ENCODE peak calls at places on chromosomes 16 and 17, in six cellular contexts. One of them, this sample, is unnamed.

GRCh38 chr17:31413871-31414589 is 22.6 kb downstream of the RAB11FIP4 start:
- DNase-seq in activated CD8-positive, alpha-beta memory T cell treated with anti-CD3 and anti-CD28 coated beads for 24 hours: no peak
- DNase-seq in right lobe of liver: no peak
- DNase-seq in activated CD4-positive, CD25-positive, alpha-beta regulatory T cell: no peak
- DNase-seq in mucosa of descending colon: peak
- DNase-seq in stimulated activated naive B cell treated with anti-CD40 and anti-IgM and Interleukin-4, amounts not matched to agents 10 μg/mL and 1 μg/mL and 100 μg/mL, for 72 hours: no peak
- DNase-seq in this sample: peak

GRCh38 chr17:76152580-76152979 is 11.5 kb upstream of the FOXJ1 start:
- DNase-seq in activated CD8-positive, alpha-beta memory T cell treated with anti-CD3 and anti-CD28 coated beads for 24 hours: peak
- DNase-seq in right lobe of liver: no peak
- DNase-seq in activated CD4-positive, CD25-positive, alpha-beta regulatory T cell: no peak
- DNase-seq in mucosa of descending colon: no peak
- DNase-seq in stimulated activated naive B cell treated with anti-CD40 and anti-IgM and Interleukin-4, amounts not matched to agents 10 μg/mL and 1 μg/mL and 100 μg/mL, for 72 hours: no peak
- DNase-seq in this sample: no peak

GRCh38 chr16:12573730-12574383 is 229.8 kb downstream of the CPPED1 start:
- DNase-seq in activated CD8-positive, alpha-beta memory T cell treated with anti-CD3 and anti-CD28 coated beads for 24 hours: peak
- DNase-seq in right lobe of liver: peak
- DNase-seq in activated CD4-positive, CD25-positive, alpha-beta regulatory T cell: peak
- DNase-seq in mucosa of descending colon: no peak
- DNase-seq in stimulated activated naive B cell treated with anti-CD40 and anti-IgM and Interleukin-4, amounts not matched to agents 10 μg/mL and 1 μg/mL and 100 μg/mL, for 72 hours: no peak
- DNase-seq in this sample: peak

GRCh38 chr16:77213542-77214108 is 14.4 kb downstream of the SYCE1L start:
- DNase-seq in activated CD8-positive, alpha-beta memory T cell treated with anti-CD3 and anti-CD28 coated beads for 24 hours: no peak
- DNase-seq in right lobe of liver: no peak
- DNase-seq in activated CD4-positive, CD25-positive, alpha-beta regulatory T cell: no peak
- DNase-seq in mucosa of descending colon: no peak
- DNase-seq in stimulated activated naive B cell treated with anti-CD40 and anti-IgM and Interleukin-4, amounts not matched to agents 10 μg/mL and 1 μg/mL and 100 μg/mL, for 72 hours: no peak
- DNase-seq in this sample: no peak

GRCh38 chr17:48618366-48618896 is 3.3 kb upstream of the HOXB8 start:
- DNase-seq in activated CD8-positive, alpha-beta memory T cell treated with anti-CD3 and anti-CD28 coated beads for 24 hours: peak
- DNase-seq in right lobe of liver: peak
- DNase-seq in activated CD4-positive, CD25-positive, alpha-beta regulatory T cell: peak
- DNase-seq in mucosa of descending colon: peak
- DNase-seq in stimulated activated naive B cell treated with anti-CD40 and anti-IgM and Interleukin-4, amounts not matched to agents 10 μg/mL and 1 μg/mL and 100 μg/mL, for 72 hours: peak
- DNase-seq in this sample: peak

GRCh38 chr17:56779306-56779705 is 54.4 kb downstream of the C17orf67 start:
- DNase-seq in activated CD8-positive, alpha-beta memory T cell treated with anti-CD3 and anti-CD28 coated beads for 24 hours: no peak
- DNase-seq in right lobe of liver: no peak
- DNase-seq in activated CD4-positive, CD25-positive, alpha-beta regulatory T cell: no peak
- DNase-seq in mucosa of descending colon: no peak
- DNase-seq in stimulated activated naive B cell treated with anti-CD40 and anti-IgM and Interleukin-4, amounts not matched to agents 10 μg/mL and 1 μg/mL and 100 μg/mL, for 72 hours: no peak
- DNase-seq in this sample: no peak

GRCh38 chr17:62597920-62598319 is 29.6 kb upstream of the MRC2 start:
- DNase-seq in activated CD8-positive, alpha-beta memory T cell treated with anti-CD3 and anti-CD28 coated beads for 24 hours: no peak
- DNase-seq in right lobe of liver: peak
- DNase-seq in activated CD4-positive, CD25-positive, alpha-beta regulatory T cell: no peak
- DNase-seq in mucosa of descending colon: no peak
- DNase-seq in stimulated activated naive B cell treated with anti-CD40 and anti-IgM and Interleukin-4, amounts not matched to agents 10 μg/mL and 1 μg/mL and 100 μg/mL, for 72 hours: no peak
- DNase-seq in this sample: no peak

GRCh38 chr17:65131946-65132345 is 5.2 kb upstream of the RGS9 start:
- DNase-seq in activated CD8-positive, alpha-beta memory T cell treated with anti-CD3 and anti-CD28 coated beads for 24 hours: no peak
- DNase-seq in right lobe of liver: peak
- DNase-seq in activated CD4-positive, CD25-positive, alpha-beta regulatory T cell: no peak
- DNase-seq in mucosa of descending colon: no peak
- DNase-seq in stimulated activated naive B cell treated with anti-CD40 and anti-IgM and Interleukin-4, amounts not matched to agents 10 μg/mL and 1 μg/mL and 100 μg/mL, for 72 hours: no peak
- DNase-seq in this sample: no peak

GRCh38 chr17:65542067-65542466 is 19.4 kb downstream of the AXIN2 start:
- DNase-seq in activated CD8-positive, alpha-beta memory T cell treated with anti-CD3 and anti-CD28 coated beads for 24 hours: no peak
- DNase-seq in right lobe of liver: no peak
- DNase-seq in activated CD4-positive, CD25-positive, alpha-beta regulatory T cell: no peak
- DNase-seq in mucosa of descending colon: no peak
- DNase-seq in stimulated activated naive B cell treated with anti-CD40 and anti-IgM and Interleukin-4, amounts not matched to agents 10 μg/mL and 1 μg/mL and 100 μg/mL, for 72 hours: no peak
- DNase-seq in this sample: no peak

GRCh38 chr16:583815-584591 is 5.9 kb upstream of the RAB40C start:
- DNase-seq in activated CD8-positive, alpha-beta memory T cell treated with anti-CD3 and anti-CD28 coated beads for 24 hours: no peak
- DNase-seq in right lobe of liver: no peak
- DNase-seq in activated CD4-positive, CD25-positive, alpha-beta regulatory T cell: no peak
- DNase-seq in mucosa of descending colon: no peak
- DNase-seq in stimulated activated naive B cell treated with anti-CD40 and anti-IgM and Interleukin-4, amounts not matched to agents 10 μg/mL and 1 μg/mL and 100 μg/mL, for 72 hours: no peak
- DNase-seq in this sample: peak

GRCh38 chr17:60168654-60169053 is 18.9 kb downstream of the CA4 start:
- DNase-seq in activated CD8-positive, alpha-beta memory T cell treated with anti-CD3 and anti-CD28 coated beads for 24 hours: no peak
- DNase-seq in right lobe of liver: peak
- DNase-seq in activated CD4-positive, CD25-positive, alpha-beta regulatory T cell: no peak
- DNase-seq in mucosa of descending colon: no peak
- DNase-seq in stimulated activated naive B cell treated with anti-CD40 and anti-IgM and Interleukin-4, amounts not matched to agents 10 μg/mL and 1 μg/mL and 100 μg/mL, for 72 hours: no peak
- DNase-seq in this sample: no peak

GRCh38 chr16:87653234-87653633 is 50.9 kb downstream of the JPH3 start:
- DNase-seq in activated CD8-positive, alpha-beta memory T cell treated with anti-CD3 and anti-CD28 coated beads for 24 hours: no peak
- DNase-seq in right lobe of liver: no peak
- DNase-seq in activated CD4-positive, CD25-positive, alpha-beta regulatory T cell: no peak
- DNase-seq in mucosa of descending colon: no peak
- DNase-seq in stimulated activated naive B cell treated with anti-CD40 and anti-IgM and Interleukin-4, amounts not matched to agents 10 μg/mL and 1 μg/mL and 100 μg/mL, for 72 hours: no peak
- DNase-seq in this sample: no peak

GRCh38 chr17:75113798-75114551 is 4.2 kb downstream of the ARMC7 start:
- DNase-seq in activated CD8-positive, alpha-beta memory T cell treated with anti-CD3 and anti-CD28 coated beads for 24 hours: peak
- DNase-seq in right lobe of liver: peak
- DNase-seq in activated CD4-positive, CD25-positive, alpha-beta regulatory T cell: peak
- DNase-seq in mucosa of descending colon: peak
- DNase-seq in stimulated activated naive B cell treated with anti-CD40 and anti-IgM and Interleukin-4, amounts not matched to agents 10 μg/mL and 1 μg/mL and 100 μg/mL, for 72 hours: peak
- DNase-seq in this sample: peak

GRCh38 chr17:80637286-80637703 is 92.7 kb downstream of the RPTOR start:
- DNase-seq in activated CD8-positive, alpha-beta memory T cell treated with anti-CD3 and anti-CD28 coated beads for 24 hours: no peak
- DNase-seq in right lobe of liver: no peak
- DNase-seq in activated CD4-positive, CD25-positive, alpha-beta regulatory T cell: no peak
- DNase-seq in mucosa of descending colon: no peak
- DNase-seq in stimulated activated naive B cell treated with anti-CD40 and anti-IgM and Interleukin-4, amounts not matched to agents 10 μg/mL and 1 μg/mL and 100 μg/mL, for 72 hours: no peak
- DNase-seq in this sample: no peak

GRCh38 chr17:77566151-77566550 is 392.4 kb upstream of the TNRC6C start:
- DNase-seq in activated CD8-positive, alpha-beta memory T cell treated with anti-CD3 and anti-CD28 coated beads for 24 hours: no peak
- DNase-seq in right lobe of liver: no peak
- DNase-seq in activated CD4-positive, CD25-positive, alpha-beta regulatory T cell: no peak
- DNase-seq in mucosa of descending colon: no peak
- DNase-seq in stimulated activated naive B cell treated with anti-CD40 and anti-IgM and Interleukin-4, amounts not matched to agents 10 μg/mL and 1 μg/mL and 100 μg/mL, for 72 hours: no peak
- DNase-seq in this sample: no peak

GRCh38 chr17:44200478-44201155 is 933 bp upstream of the ATXN7L3 start:
- DNase-seq in activated CD8-positive, alpha-beta memory T cell treated with anti-CD3 and anti-CD28 coated beads for 24 hours: no peak
- DNase-seq in right lobe of liver: no peak
- DNase-seq in activated CD4-positive, CD25-positive, alpha-beta regulatory T cell: no peak
- DNase-seq in mucosa of descending colon: no peak
- DNase-seq in stimulated activated naive B cell treated with anti-CD40 and anti-IgM and Interleukin-4, amounts not matched to agents 10 μg/mL and 1 μg/mL and 100 μg/mL, for 72 hours: no peak
- DNase-seq in this sample: no peak

GRCh38 chr16:88651276-88651988 is 579 bp upstream of the CYBA start:
- DNase-seq in activated CD8-positive, alpha-beta memory T cell treated with anti-CD3 and anti-CD28 coated beads for 24 hours: peak
- DNase-seq in right lobe of liver: peak
- DNase-seq in activated CD4-positive, CD25-positive, alpha-beta regulatory T cell: peak
- DNase-seq in mucosa of descending colon: peak
- DNase-seq in stimulated activated naive B cell treated with anti-CD40 and anti-IgM and Interleukin-4, amounts not matched to agents 10 μg/mL and 1 μg/mL and 100 μg/mL, for 72 hours: peak
- DNase-seq in this sample: no peak

GRCh38 chr16:14486520-14487303 is 143.3 kb downstream of the PARN start:
- DNase-seq in activated CD8-positive, alpha-beta memory T cell treated with anti-CD3 and anti-CD28 coated beads for 24 hours: no peak
- DNase-seq in right lobe of liver: peak
- DNase-seq in activated CD4-positive, CD25-positive, alpha-beta regulatory T cell: no peak
- DNase-seq in mucosa of descending colon: no peak
- DNase-seq in stimulated activated naive B cell treated with anti-CD40 and anti-IgM and Interleukin-4, amounts not matched to agents 10 μg/mL and 1 μg/mL and 100 μg/mL, for 72 hours: no peak
- DNase-seq in this sample: peak

GRCh38 chr17:79800325-79801155 is 3.7 kb upstream of the CBX8 start:
- DNase-seq in activated CD8-positive, alpha-beta memory T cell treated with anti-CD3 and anti-CD28 coated beads for 24 hours: no peak
- DNase-seq in right lobe of liver: no peak
- DNase-seq in activated CD4-positive, CD25-positive, alpha-beta regulatory T cell: no peak
- DNase-seq in mucosa of descending colon: no peak
- DNase-seq in stimulated activated naive B cell treated with anti-CD40 and anti-IgM and Interleukin-4, amounts not matched to agents 10 μg/mL and 1 μg/mL and 100 μg/mL, for 72 hours: no peak
- DNase-seq in this sample: no peak

GRCh38 chr16:7509919-7510705 is 177.5 kb downstream of the RBFOX1 start:
- DNase-seq in activated CD8-positive, alpha-beta memory T cell treated with anti-CD3 and anti-CD28 coated beads for 24 hours: no peak
- DNase-seq in right lobe of liver: no peak
- DNase-seq in activated CD4-positive, CD25-positive, alpha-beta regulatory T cell: no peak
- DNase-seq in mucosa of descending colon: no peak
- DNase-seq in stimulated activated naive B cell treated with anti-CD40 and anti-IgM and Interleukin-4, amounts not matched to agents 10 μg/mL and 1 μg/mL and 100 μg/mL, for 72 hours: no peak
- DNase-seq in this sample: no peak

GRCh38 chr16:84367750-84368320 is 503 bp upstream of the ATP2C2 start:
- DNase-seq in activated CD8-positive, alpha-beta memory T cell treated with anti-CD3 and anti-CD28 coated beads for 24 hours: no peak
- DNase-seq in right lobe of liver: no peak
- DNase-seq in activated CD4-positive, CD25-positive, alpha-beta regulatory T cell: no peak
- DNase-seq in mucosa of descending colon: peak
- DNase-seq in stimulated activated naive B cell treated with anti-CD40 and anti-IgM and Interleukin-4, amounts not matched to agents 10 μg/mL and 1 μg/mL and 100 μg/mL, for 72 hours: no peak
- DNase-seq in this sample: no peak

GRCh38 chr17:42182927-42183734 is 2.1 kb downstream of the HCRT start:
- DNase-seq in activated CD8-positive, alpha-beta memory T cell treated with anti-CD3 and anti-CD28 coated beads for 24 hours: no peak
- DNase-seq in right lobe of liver: no peak
- DNase-seq in activated CD4-positive, CD25-positive, alpha-beta regulatory T cell: no peak
- DNase-seq in mucosa of descending colon: no peak
- DNase-seq in stimulated activated naive B cell treated with anti-CD40 and anti-IgM and Interleukin-4, amounts not matched to agents 10 μg/mL and 1 μg/mL and 100 μg/mL, for 72 hours: no peak
- DNase-seq in this sample: no peak

GRCh38 chr17:81558941-81559806 is 7.0 kb upstream of the FAAP100 start:
- DNase-seq in activated CD8-positive, alpha-beta memory T cell treated with anti-CD3 and anti-CD28 coated beads for 24 hours: no peak
- DNase-seq in right lobe of liver: no peak
- DNase-seq in activated CD4-positive, CD25-positive, alpha-beta regulatory T cell: no peak
- DNase-seq in mucosa of descending colon: no peak
- DNase-seq in stimulated activated naive B cell treated with anti-CD40 and anti-IgM and Interleukin-4, amounts not matched to agents 10 μg/mL and 1 μg/mL and 100 μg/mL, for 72 hours: no peak
- DNase-seq in this sample: no peak

GRCh38 chr16:80300876-80301275 is 239.9 kb upstream of the DYNLRB2 start:
- DNase-seq in activated CD8-positive, alpha-beta memory T cell treated with anti-CD3 and anti-CD28 coated beads for 24 hours: no peak
- DNase-seq in right lobe of liver: no peak
- DNase-seq in activated CD4-positive, CD25-positive, alpha-beta regulatory T cell: no peak
- DNase-seq in mucosa of descending colon: no peak
- DNase-seq in stimulated activated naive B cell treated with anti-CD40 and anti-IgM and Interleukin-4, amounts not matched to agents 10 μg/mL and 1 μg/mL and 100 μg/mL, for 72 hours: no peak
- DNase-seq in this sample: no peak

GRCh38 chr17:20189322-20189721 is 180.2 kb downstream of the SPECC1 start:
- DNase-seq in activated CD8-positive, alpha-beta memory T cell treated with anti-CD3 and anti-CD28 coated beads for 24 hours: no peak
- DNase-seq in right lobe of liver: no peak
- DNase-seq in activated CD4-positive, CD25-positive, alpha-beta regulatory T cell: no peak
- DNase-seq in mucosa of descending colon: no peak
- DNase-seq in stimulated activated naive B cell treated with anti-CD40 and anti-IgM and Interleukin-4, amounts not matched to agents 10 μg/mL and 1 μg/mL and 100 μg/mL, for 72 hours: no peak
- DNase-seq in this sample: peak

GRCh38 chr17:8384801-8385335 is 1.9 kb upstream of the RPL26 start:
- DNase-seq in activated CD8-positive, alpha-beta memory T cell treated with anti-CD3 and anti-CD28 coated beads for 24 hours: no peak
- DNase-seq in right lobe of liver: no peak
- DNase-seq in activated CD4-positive, CD25-positive, alpha-beta regulatory T cell: no peak
- DNase-seq in mucosa of descending colon: no peak
- DNase-seq in stimulated activated naive B cell treated with anti-CD40 and anti-IgM and Interleukin-4, amounts not matched to agents 10 μg/mL and 1 μg/mL and 100 μg/mL, for 72 hours: no peak
- DNase-seq in this sample: no peak

GRCh38 chr17:74848656-74849399 is 10.9 kb downstream of the GRIN2C start:
- DNase-seq in activated CD8-positive, alpha-beta memory T cell treated with anti-CD3 and anti-CD28 coated beads for 24 hours: no peak
- DNase-seq in right lobe of liver: no peak
- DNase-seq in activated CD4-positive, CD25-positive, alpha-beta regulatory T cell: no peak
- DNase-seq in mucosa of descending colon: no peak
- DNase-seq in stimulated activated naive B cell treated with anti-CD40 and anti-IgM and Interleukin-4, amounts not matched to agents 10 μg/mL and 1 μg/mL and 100 μg/mL, for 72 hours: no peak
- DNase-seq in this sample: no peak

GRCh38 chr17:2710804-2711607 is 558 bp downstream of the CLUH start:
- DNase-seq in activated CD8-positive, alpha-beta memory T cell treated with anti-CD3 and anti-CD28 coated beads for 24 hours: peak
- DNase-seq in right lobe of liver: peak
- DNase-seq in activated CD4-positive, CD25-positive, alpha-beta regulatory T cell: no peak
- DNase-seq in mucosa of descending colon: no peak
- DNase-seq in stimulated activated naive B cell treated with anti-CD40 and anti-IgM and Interleukin-4, amounts not matched to agents 10 μg/mL and 1 μg/mL and 100 μg/mL, for 72 hours: no peak
- DNase-seq in this sample: no peak

GRCh38 chr16:25013751-25014499 is 1.2 kb downstream of the ARHGAP17 start:
- DNase-seq in activated CD8-positive, alpha-beta memory T cell treated with anti-CD3 and anti-CD28 coated beads for 24 hours: no peak
- DNase-seq in right lobe of liver: no peak
- DNase-seq in activated CD4-positive, CD25-positive, alpha-beta regulatory T cell: no peak
- DNase-seq in mucosa of descending colon: no peak
- DNase-seq in stimulated activated naive B cell treated with anti-CD40 and anti-IgM and Interleukin-4, amounts not matched to agents 10 μg/mL and 1 μg/mL and 100 μg/mL, for 72 hours: no peak
- DNase-seq in this sample: no peak

GRCh38 chr17:50535407-50535806 is 2.9 kb downstream of the EPN3 start:
- DNase-seq in activated CD8-positive, alpha-beta memory T cell treated with anti-CD3 and anti-CD28 coated beads for 24 hours: no peak
- DNase-seq in right lobe of liver: no peak
- DNase-seq in activated CD4-positive, CD25-positive, alpha-beta regulatory T cell: no peak
- DNase-seq in mucosa of descending colon: no peak
- DNase-seq in stimulated activated naive B cell treated with anti-CD40 and anti-IgM and Interleukin-4, amounts not matched to agents 10 μg/mL and 1 μg/mL and 100 μg/mL, for 72 hours: no peak
- DNase-seq in this sample: no peak

GRCh38 chr17:45386180-45386579 is 46.5 kb downstream of the ARHGAP27 start:
- DNase-seq in activated CD8-positive, alpha-beta memory T cell treated with anti-CD3 and anti-CD28 coated beads for 24 hours: no peak
- DNase-seq in right lobe of liver: no peak
- DNase-seq in activated CD4-positive, CD25-positive, alpha-beta regulatory T cell: no peak
- DNase-seq in mucosa of descending colon: no peak
- DNase-seq in stimulated activated naive B cell treated with anti-CD40 and anti-IgM and Interleukin-4, amounts not matched to agents 10 μg/mL and 1 μg/mL and 100 μg/mL, for 72 hours: no peak
- DNase-seq in this sample: no peak

GRCh38 chr17:80855968-80856862 is 135.4 kb upstream of the CHMP6 start:
- DNase-seq in activated CD8-positive, alpha-beta memory T cell treated with anti-CD3 and anti-CD28 coated beads for 24 hours: peak
- DNase-seq in right lobe of liver: no peak
- DNase-seq in activated CD4-positive, CD25-positive, alpha-beta regulatory T cell: peak
- DNase-seq in mucosa of descending colon: peak
- DNase-seq in stimulated activated naive B cell treated with anti-CD40 and anti-IgM and Interleukin-4, amounts not matched to agents 10 μg/mL and 1 μg/mL and 100 μg/mL, for 72 hours: peak
- DNase-seq in this sample: no peak

This sample was measured in posterior cingulate gyrus.